ENCODE peak calls at places on chromosome 17, in eight cellular contexts. One of them, this sample, is unnamed.

GRCh38 chr17:7343250-7343649 is 6.9 kb downstream of the ACAP1 start:
- DNase-seq in left ventricle myocardium inferior: no peak
- DNase-seq in endothelial cell of umbilical vein: no peak
- DNase-seq in suprapubic skin: no peak
- DNase-seq in iPS DF 6.9: no peak
- DNase-seq in brain microvascular endothelial cell: no peak
- DNase-seq in PC-9: no peak
- DNase-seq in heart right ventricle: no peak
- DNase-seq in this sample: peak; percentile 46

GRCh38 chr17:29383687-29384086 is 6.5 kb upstream of the TAOK1 start:
- DNase-seq in brain microvascular endothelial cell: no peak
- DNase-seq in iPS DF 6.9: no peak
- DNase-seq in heart right ventricle: no peak
- DNase-seq in suprapubic skin: no peak
- DNase-seq in PC-9: no peak
- DNase-seq in endothelial cell of umbilical vein: no peak
- DNase-seq in left ventricle myocardium inferior: no peak
- DNase-seq in this sample: no peak

GRCh38 chr17:28908640-28909098 is 5.8 kb upstream of the DHRS13 start:
- DNase-seq in left ventricle myocardium inferior: no peak
- DNase-seq in endothelial cell of umbilical vein: peak; percentile 83
- DNase-seq in suprapubic skin: no peak
- DNase-seq in heart right ventricle: no peak
- DNase-seq in brain microvascular endothelial cell: peak; percentile 31
- DNase-seq in PC-9: no peak
- DNase-seq in iPS DF 6.9: no peak
- DNase-seq in this sample: no peak

GRCh38 chr17:6276711-6277110 is 158.2 kb downstream of the AIPL1 start:
- DNase-seq in suprapubic skin: no peak
- DNase-seq in left ventricle myocardium inferior: no peak
- DNase-seq in heart right ventricle: no peak
- DNase-seq in brain microvascular endothelial cell: no peak
- DNase-seq in endothelial cell of umbilical vein: no peak
- DNase-seq in iPS DF 6.9: no peak
- DNase-seq in PC-9: no peak
- DNase-seq in this sample: no peak

GRCh38 chr17:16273499-16273898 is 56.5 kb downstream of the PIGL start:
- DNase-seq in endothelial cell of umbilical vein: peak; percentile 32
- DNase-seq in PC-9: no peak
- DNase-seq in heart right ventricle: no peak
- DNase-seq in suprapubic skin: no peak
- DNase-seq in iPS DF 6.9: no peak
- DNase-seq in brain microvascular endothelial cell: peak; percentile 38
- DNase-seq in left ventricle myocardium inferior: no peak
- DNase-seq in this sample: no peak

GRCh38 chr17:56725144-56725543 is 108.6 kb downstream of the C17orf67 start:
- DNase-seq in iPS DF 6.9: no peak
- DNase-seq in left ventricle myocardium inferior: no peak
- DNase-seq in heart right ventricle: no peak
- DNase-seq in brain microvascular endothelial cell: no peak
- DNase-seq in endothelial cell of umbilical vein: no peak
- DNase-seq in PC-9: no peak
- DNase-seq in suprapubic skin: no peak
- DNase-seq in this sample: no peak

GRCh38 chr17:60134396-60135159 is 15.2 kb upstream of the CA4 start:
- DNase-seq in PC-9: no peak
- DNase-seq in left ventricle myocardium inferior: no peak
- DNase-seq in brain microvascular endothelial cell: peak; percentile 62
- DNase-seq in suprapubic skin: peak; percentile 48
- DNase-seq in heart right ventricle: no peak
- DNase-seq in endothelial cell of umbilical vein: peak; percentile 70
- DNase-seq in iPS DF 6.9: no peak
- DNase-seq in this sample: peak; percentile 63

GRCh38 chr17:22469941-22470340 is 777.6 kb downstream of the KCNJ18 start:
- DNase-seq in iPS DF 6.9: no peak
- DNase-seq in suprapubic skin: no peak
- DNase-seq in PC-9: no peak
- DNase-seq in left ventricle myocardium inferior: no peak
- DNase-seq in brain microvascular endothelial cell: no peak
- DNase-seq in heart right ventricle: no peak
- DNase-seq in endothelial cell of umbilical vein: no peak
- DNase-seq in this sample: no peak

GRCh38 chr17:72588961-72589360 is 468.1 kb downstream of the SOX9 start:
- DNase-seq in heart right ventricle: no peak
- DNase-seq in endothelial cell of umbilical vein: no peak
- DNase-seq in brain microvascular endothelial cell: peak; percentile 40
- DNase-seq in PC-9: peak; percentile 84
- DNase-seq in left ventricle myocardium inferior: no peak
- DNase-seq in suprapubic skin: no peak
- DNase-seq in iPS DF 6.9: no peak
- DNase-seq in this sample: no peak

GRCh38 chr17:40534431-40535189 is 30.7 kb downstream of the CCR7 start:
- DNase-seq in endothelial cell of umbilical vein: no peak
- DNase-seq in heart right ventricle: no peak
- DNase-seq in suprapubic skin: no peak
- DNase-seq in left ventricle myocardium inferior: no peak
- DNase-seq in iPS DF 6.9: no peak
- DNase-seq in brain microvascular endothelial cell: no peak
- DNase-seq in PC-9: no peak
- DNase-seq in this sample: peak; percentile 48

GRCh38 chr17:74972973-74973328 is 392 bp upstream of the HID1 start:
- DNase-seq in PC-9: no peak
- DNase-seq in iPS DF 6.9: no peak
- DNase-seq in left ventricle myocardium inferior: no peak
- DNase-seq in endothelial cell of umbilical vein: no peak
- DNase-seq in brain microvascular endothelial cell: no peak
- DNase-seq in suprapubic skin: no peak
- DNase-seq in heart right ventricle: no peak
- DNase-seq in this sample: no peak
- H3K4me3 ChIP-seq in PC-9: peak overlapping the region; percentile 96
- H3K4me3 ChIP-seq in iPS DF 6.9: peak overlapping the region; percentile 46
- H3K4me3 ChIP-seq in left ventricle myocardium inferior: peak overlapping the region; percentile 86
- H3K4me3 ChIP-seq in endothelial cell of umbilical vein: no peak overlapping the region
- H3K4me3 ChIP-seq in brain microvascular endothelial cell: no peak overlapping the region
- H3K4me3 ChIP-seq in suprapubic skin: peak overlapping the region; percentile 63
- H3K4me3 ChIP-seq in heart right ventricle: peak overlapping the region; percentile 83
- H3K4me3 ChIP-seq in this sample: no peak overlapping the region

DNA sequence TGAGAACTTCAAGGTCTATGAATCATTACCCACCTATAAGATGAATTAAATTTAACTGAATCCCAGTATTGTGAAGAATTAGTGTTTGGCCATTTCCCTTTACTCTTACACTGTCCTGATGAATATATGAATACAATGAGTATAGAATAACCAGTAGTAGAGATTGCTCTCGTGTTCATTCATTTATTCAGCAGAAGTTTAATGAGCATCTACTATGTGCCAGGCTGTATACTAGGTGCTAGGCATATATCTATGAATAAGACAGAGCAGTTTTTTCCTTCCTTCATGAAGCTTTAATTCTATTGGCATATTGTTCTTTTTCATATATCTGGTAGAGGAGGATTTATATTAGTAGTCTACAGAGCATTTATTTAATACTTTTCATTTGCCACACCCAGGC is 6.0 kb downstream of the GOSR1 start:
- DNase-seq in left ventricle myocardium inferior: no peak
- DNase-seq in heart right ventricle: no peak
- DNase-seq in PC-9: no peak
- DNase-seq in suprapubic skin: no peak
- DNase-seq in endothelial cell of umbilical vein: no peak
- DNase-seq in iPS DF 6.9: no peak
- DNase-seq in brain microvascular endothelial cell: no peak
- DNase-seq in this sample: no peak
- H3K27ac ChIP-seq in left ventricle myocardium inferior: no peak overlapping the region
- H3K27ac ChIP-seq in heart right ventricle: peak overlapping the region; percentile 60
- H3K27ac ChIP-seq in PC-9: no peak overlapping the region
- H3K27ac ChIP-seq in suprapubic skin: no peak overlapping the region
- H3K27ac ChIP-seq in endothelial cell of umbilical vein: no peak overlapping the region
- H3K27ac ChIP-seq in iPS DF 6.9: no peak overlapping the region
- H3K27ac ChIP-seq in brain microvascular endothelial cell: no peak overlapping the region
- H3K27ac ChIP-seq in this sample: no peak overlapping the region

GRCh38 chr17:77906377-77906871 is 52.1 kb upstream of the TNRC6C start:
- DNase-seq in brain microvascular endothelial cell: no peak
- DNase-seq in suprapubic skin: no peak
- DNase-seq in PC-9: no peak
- DNase-seq in endothelial cell of umbilical vein: no peak
- DNase-seq in iPS DF 6.9: no peak
- DNase-seq in heart right ventricle: no peak
- DNase-seq in left ventricle myocardium inferior: no peak
- DNase-seq in this sample: peak; percentile 22
- H3K4me3 ChIP-seq in brain microvascular endothelial cell: no peak overlapping the region
- H3K4me3 ChIP-seq in suprapubic skin: no peak overlapping the region
- H3K4me3 ChIP-seq in PC-9: no peak overlapping the region
- H3K4me3 ChIP-seq in endothelial cell of umbilical vein: no peak overlapping the region
- H3K4me3 ChIP-seq in iPS DF 6.9: no peak overlapping the region
- H3K4me3 ChIP-seq in heart right ventricle: no peak overlapping the region
- H3K4me3 ChIP-seq in left ventricle myocardium inferior: no peak overlapping the region
- H3K4me3 ChIP-seq in this sample: no peak overlapping the region

GRCh38 chr17:67836205-67836987 is 11.1 kb downstream of the BPTF start:
- DNase-seq in left ventricle myocardium inferior: no peak
- DNase-seq in iPS DF 6.9: no peak
- DNase-seq in suprapubic skin: no peak
- DNase-seq in heart right ventricle: no peak
- DNase-seq in PC-9: no peak
- DNase-seq in endothelial cell of umbilical vein: no peak
- DNase-seq in brain microvascular endothelial cell: peak; percentile 28
- DNase-seq in this sample: no peak
- H3K27ac ChIP-seq in left ventricle myocardium inferior: no peak overlapping the region
- H3K27ac ChIP-seq in iPS DF 6.9: no peak overlapping the region
- H3K27ac ChIP-seq in suprapubic skin: no peak overlapping the region
- H3K27ac ChIP-seq in heart right ventricle: no peak overlapping the region
- H3K27ac ChIP-seq in PC-9: no peak overlapping the region
- H3K27ac ChIP-seq in endothelial cell of umbilical vein: no peak overlapping the region
- H3K27ac ChIP-seq in brain microvascular endothelial cell: peak overlapping the region; percentile 29
- H3K27ac ChIP-seq in this sample: no peak overlapping the region

GRCh38 chr17:77141846-77142449 is 1.2 kb downstream of the SEC14L1 start:
- DNase-seq in endothelial cell of umbilical vein: no peak
- DNase-seq in brain microvascular endothelial cell: no peak
- DNase-seq in suprapubic skin: no peak
- DNase-seq in PC-9: peak; percentile 27
- DNase-seq in left ventricle myocardium inferior: no peak
- DNase-seq in iPS DF 6.9: no peak
- DNase-seq in heart right ventricle: no peak
- DNase-seq in this sample: no peak
- H3K4me3 ChIP-seq in endothelial cell of umbilical vein: peak overlapping the region; percentile 68
- H3K4me3 ChIP-seq in brain microvascular endothelial cell: peak overlapping the region; percentile 87
- H3K4me3 ChIP-seq in suprapubic skin: peak overlapping the region; percentile 79
- H3K4me3 ChIP-seq in PC-9: peak overlapping the region; percentile 78
- H3K4me3 ChIP-seq in left ventricle myocardium inferior: peak overlapping the region; percentile 84
- H3K4me3 ChIP-seq in iPS DF 6.9: peak overlapping the region; percentile 86
- H3K4me3 ChIP-seq in heart right ventricle: peak overlapping the region; percentile 84
- H3K4me3 ChIP-seq in this sample: peak overlapping the region; percentile 91

GRCh38 chr17:32496348-32497078 is 9.7 kb downstream of the CDK5R1 start:
- DNase-seq in heart right ventricle: no peak
- DNase-seq in left ventricle myocardium inferior: no peak
- DNase-seq in iPS DF 6.9: no peak
- DNase-seq in endothelial cell of umbilical vein: no peak
- DNase-seq in PC-9: peak; percentile 35
- DNase-seq in brain microvascular endothelial cell: peak; percentile 75
- DNase-seq in suprapubic skin: no peak
- DNase-seq in this sample: peak; percentile 79

GRCh38 chr17:32492648-32493289 is 6.0 kb downstream of the CDK5R1 start:
- DNase-seq in heart right ventricle: no peak
- DNase-seq in suprapubic skin: no peak
- DNase-seq in iPS DF 6.9: no peak
- DNase-seq in PC-9: no peak
- DNase-seq in endothelial cell of umbilical vein: no peak
- DNase-seq in brain microvascular endothelial cell: no peak
- DNase-seq in left ventricle myocardium inferior: no peak
- DNase-seq in this sample: no peak

GRCh38 chr17:32493581-32494513 is 7.1 kb downstream of the CDK5R1 start:
- DNase-seq in PC-9: no peak
- DNase-seq in brain microvascular endothelial cell: no peak
- DNase-seq in endothelial cell of umbilical vein: no peak
- DNase-seq in suprapubic skin: no peak
- DNase-seq in left ventricle myocardium inferior: no peak
- DNase-seq in heart right ventricle: no peak
- DNase-seq in iPS DF 6.9: no peak
- DNase-seq in this sample: no peak

GRCh38 chr17:32495347-32496253 is 8.8 kb downstream of the CDK5R1 start:
- DNase-seq in endothelial cell of umbilical vein: peak; percentile 53
- DNase-seq in iPS DF 6.9: no peak
- DNase-seq in left ventricle myocardium inferior: no peak
- DNase-seq in brain microvascular endothelial cell: no peak
- DNase-seq in heart right ventricle: peak; percentile 53
- DNase-seq in suprapubic skin: peak; percentile 80
- DNase-seq in PC-9: no peak
- DNase-seq in this sample: peak; percentile 80

GRCh38 chr17:32494621-32495346 is 8.0 kb downstream of the CDK5R1 start:
- DNase-seq in suprapubic skin: peak; percentile 76
- DNase-seq in left ventricle myocardium inferior: no peak
- DNase-seq in endothelial cell of umbilical vein: no peak
- DNase-seq in brain microvascular endothelial cell: no peak
- DNase-seq in iPS DF 6.9: no peak
- DNase-seq in PC-9: no peak
- DNase-seq in heart right ventricle: no peak
- DNase-seq in this sample: no peak
- H3K27ac ChIP-seq in suprapubic skin: no peak overlapping the region
- H3K27ac ChIP-seq in left ventricle myocardium inferior: peak overlapping the region; percentile 61
- H3K27ac ChIP-seq in endothelial cell of umbilical vein: no peak overlapping the region
- H3K27ac ChIP-seq in brain microvascular endothelial cell: no peak overlapping the region
- H3K27ac ChIP-seq in iPS DF 6.9: no peak overlapping the region
- H3K27ac ChIP-seq in PC-9: no peak overlapping the region
- H3K27ac ChIP-seq in heart right ventricle: no peak overlapping the region
- H3K27ac ChIP-seq in this sample: no peak overlapping the region

GRCh38 chr17:31308935-31309334 is 4.9 kb downstream of the EVI2B start:
- DNase-seq in suprapubic skin: no peak
- DNase-seq in iPS DF 6.9: no peak
- DNase-seq in brain microvascular endothelial cell: no peak
- DNase-seq in endothelial cell of umbilical vein: no peak
- DNase-seq in PC-9: no peak
- DNase-seq in left ventricle myocardium inferior: no peak
- DNase-seq in heart right ventricle: no peak
- DNase-seq in this sample: no peak

GRCh38 chr17:31310877-31311276 is 3.0 kb downstream of the EVI2B start:
- DNase-seq in endothelial cell of umbilical vein: no peak
- DNase-seq in PC-9: no peak
- DNase-seq in suprapubic skin: no peak
- DNase-seq in heart right ventricle: no peak
- DNase-seq in brain microvascular endothelial cell: no peak
- DNase-seq in iPS DF 6.9: no peak
- DNase-seq in left ventricle myocardium inferior: no peak
- DNase-seq in this sample: peak; percentile 47

GRCh38 chr17:31308372-31308905 is 5.4 kb downstream of the EVI2B start:
- DNase-seq in left ventricle myocardium inferior: no peak
- DNase-seq in iPS DF 6.9: no peak
- DNase-seq in PC-9: no peak
- DNase-seq in brain microvascular endothelial cell: no peak
- DNase-seq in heart right ventricle: no peak
- DNase-seq in endothelial cell of umbilical vein: no peak
- DNase-seq in suprapubic skin: no peak
- DNase-seq in this sample: no peak

GRCh38 chr17:31310260-31310659 is 3.6 kb downstream of the EVI2B start:
- DNase-seq in heart right ventricle: no peak
- DNase-seq in brain microvascular endothelial cell: no peak
- DNase-seq in PC-9: no peak
- DNase-seq in iPS DF 6.9: no peak
- DNase-seq in endothelial cell of umbilical vein: no peak
- DNase-seq in suprapubic skin: no peak
- DNase-seq in left ventricle myocardium inferior: no peak
- DNase-seq in this sample: no peak

GRCh38 chr17:31309525-31309924 is 4.3 kb downstream of the EVI2B start:
- DNase-seq in iPS DF 6.9: no peak
- DNase-seq in left ventricle myocardium inferior: no peak
- DNase-seq in brain microvascular endothelial cell: no peak
- DNase-seq in heart right ventricle: no peak
- DNase-seq in suprapubic skin: no peak
- DNase-seq in PC-9: no peak
- DNase-seq in endothelial cell of umbilical vein: no peak
- DNase-seq in this sample: no peak
- H3K4me3 ChIP-seq in iPS DF 6.9: no peak overlapping the region
- H3K4me3 ChIP-seq in left ventricle myocardium inferior: no peak overlapping the region
- H3K4me3 ChIP-seq in brain microvascular endothelial cell: no peak overlapping the region
- H3K4me3 ChIP-seq in heart right ventricle: no peak overlapping the region
- H3K4me3 ChIP-seq in suprapubic skin: peak overlapping the region; percentile 27
- H3K4me3 ChIP-seq in PC-9: no peak overlapping the region
- H3K4me3 ChIP-seq in endothelial cell of umbilical vein: no peak overlapping the region
- H3K4me3 ChIP-seq in this sample: no peak overlapping the region

GRCh38 chr17:19747829-19748806 is at the start of gene ALDH3A1:
- DNase-seq in brain microvascular endothelial cell: no peak
- DNase-seq in suprapubic skin: no peak
- DNase-seq in heart right ventricle: no peak
- DNase-seq in PC-9: peak; percentile 89
- DNase-seq in endothelial cell of umbilical vein: no peak
- DNase-seq in iPS DF 6.9: no peak
- DNase-seq in left ventricle myocardium inferior: no peak
- DNase-seq in this sample: no peak
- H3K27ac ChIP-seq in brain microvascular endothelial cell: no peak within 1 kb of the TSS
- H3K27ac ChIP-seq in suprapubic skin: peak within 1 kb of the TSS; percentile 58
- H3K27ac ChIP-seq in heart right ventricle: no peak within 1 kb of the TSS
- H3K27ac ChIP-seq in PC-9: peak within 1 kb of the TSS; percentile 100
- H3K27ac ChIP-seq in endothelial cell of umbilical vein: no peak within 1 kb of the TSS
- H3K27ac ChIP-seq in iPS DF 6.9: no peak within 1 kb of the TSS
- H3K27ac ChIP-seq in left ventricle myocardium inferior: no peak within 1 kb of the TSS
- H3K27ac ChIP-seq in this sample: no peak within 1 kb of the TSS

This sample was measured in aorta.